ENCODE peak calls at places on chromosomes 11 and 22, in six cellular contexts. One of them, this sample, is unnamed.
A peak's percentile ranks its signal among the peaks of the same experiment; 100 is the strongest.

GRCh38 chr22:32562396-32562795 is 87.8 kb downstream of the FBXO7 start:
- DNase-seq in HepG2: no peak
- DNase-seq in esophagus squamous epithelium: no peak
- DNase-seq in uterus: no peak
- DNase-seq in H1: no peak
- DNase-seq in A549: no peak
- DNase-seq in this sample: no peak

GRCh38 chr22:19052941-19053551 is 69.2 kb downstream of the DGCR2 start:
- DNase-seq in esophagus squamous epithelium: no peak
- DNase-seq in HepG2: no peak
- DNase-seq in H1: no peak
- DNase-seq in A549: no peak
- DNase-seq in uterus: no peak
- DNase-seq in this sample: peak; percentile 30

GRCh38 chr22:18997925-18998315 is 61.8 kb upstream of the PRODH start:
- DNase-seq in HepG2: no peak
- DNase-seq in uterus: no peak
- DNase-seq in H1: peak; percentile 41
- DNase-seq in esophagus squamous epithelium: no peak
- DNase-seq in A549: no peak
- DNase-seq in this sample: no peak

GRCh38 chr11:1005913-1006312 is 30.6 kb downstream of the MUC6 start:
- DNase-seq in uterus: peak; percentile 35
- DNase-seq in HepG2: no peak
- DNase-seq in A549: no peak
- DNase-seq in H1: no peak
- DNase-seq in esophagus squamous epithelium: no peak
- DNase-seq in this sample: no peak

GRCh38 chr11:65425105-65425970 is 2.7 kb downstream of the NEAT1 start:
- DNase-seq in A549: no peak
- DNase-seq in H1: no peak
- DNase-seq in uterus: peak; percentile 21
- DNase-seq in HepG2: no peak
- DNase-seq in esophagus squamous epithelium: no peak
- DNase-seq in this sample: peak; percentile 39

GRCh38 chr11:109305009-109305408 is 117.0 kb upstream of the C11orf87 start:
- DNase-seq in uterus: no peak
- DNase-seq in A549: no peak
- DNase-seq in H1: no peak
- DNase-seq in esophagus squamous epithelium: no peak
- DNase-seq in HepG2: no peak
- DNase-seq in this sample: no peak

GRCh38 chr22:23193420-23193819 is 13.1 kb downstream of the BCR start:
- DNase-seq in HepG2: no peak
- DNase-seq in A549: no peak
- DNase-seq in esophagus squamous epithelium: no peak
- DNase-seq in H1: no peak
- DNase-seq in uterus: no peak
- DNase-seq in this sample: no peak

GRCh38 chr11:67027943-67028542 is 5.1 kb downstream of the SYT12 start:
- DNase-seq in esophagus squamous epithelium: no peak
- DNase-seq in uterus: no peak
- DNase-seq in H1: no peak
- DNase-seq in A549: no peak
- DNase-seq in HepG2: no peak
- DNase-seq in this sample: no peak

GRCh38 chr11:2271077-2271326 is 614 bp upstream of the ASCL2 start:
- DNase-seq in A549: no peak
- DNase-seq in esophagus squamous epithelium: no peak
- DNase-seq in uterus: peak; percentile 48
- DNase-seq in H1: peak; percentile 58
- DNase-seq in HepG2: no peak
- DNase-seq in this sample: peak; percentile 68

GRCh38 chr11:85810521-85810870 is 445 bp downstream of the SYTL2 start:
- DNase-seq in H1: peak; percentile 58
- DNase-seq in uterus: no peak
- DNase-seq in HepG2: no peak
- DNase-seq in A549: no peak
- DNase-seq in esophagus squamous epithelium: no peak
- DNase-seq in this sample: no peak

GRCh38 chr22:37007666-37008065 is 11.6 kb downstream of the TST start:
- DNase-seq in uterus: no peak
- DNase-seq in A549: no peak
- DNase-seq in H1: no peak
- DNase-seq in HepG2: no peak
- DNase-seq in esophagus squamous epithelium: no peak
- DNase-seq in this sample: no peak

GRCh38 chr11:92512204-92512569 is 287.6 kb downstream of the FAT3 start:
- DNase-seq in A549: no peak
- DNase-seq in H1: no peak
- DNase-seq in uterus: no peak
- DNase-seq in esophagus squamous epithelium: no peak
- DNase-seq in HepG2: no peak
- DNase-seq in this sample: no peak

GRCh38 chr11:12111482-12112149 is 1.2 kb downstream of the MICAL2 start:
- DNase-seq in esophagus squamous epithelium: no peak
- DNase-seq in uterus: no peak
- DNase-seq in HepG2: no peak
- DNase-seq in A549: no peak
- DNase-seq in H1: no peak
- DNase-seq in this sample: no peak

GRCh38 chr11:130159657-130160459 is at the start of gene ST14:
- DNase-seq in esophagus squamous epithelium: no peak
- DNase-seq in A549: no peak
- DNase-seq in H1: peak; percentile 72
- DNase-seq in HepG2: no peak
- DNase-seq in uterus: no peak
- DNase-seq in this sample: no peak

GRCh38 chr22:35446365-35446764 is 46.4 kb downstream of the MCM5 start:
- DNase-seq in A549: peak; percentile 25
- DNase-seq in esophagus squamous epithelium: no peak
- DNase-seq in HepG2: no peak
- DNase-seq in uterus: peak; percentile 78
- DNase-seq in H1: no peak
- DNase-seq in this sample: no peak

GRCh38 chr22:33028191-33028700 is 29.9 kb downstream of the SYN3 start:
- DNase-seq in HepG2: no peak
- DNase-seq in A549: no peak
- DNase-seq in esophagus squamous epithelium: no peak
- DNase-seq in H1: peak; percentile 39
- DNase-seq in uterus: no peak
- DNase-seq in this sample: no peak

GRCh38 chr11:93935826-93936225 is 85.3 kb upstream of the HEPHL1 start:
- DNase-seq in H1: no peak
- DNase-seq in esophagus squamous epithelium: no peak
- DNase-seq in uterus: no peak
- DNase-seq in A549: no peak
- DNase-seq in HepG2: no peak
- DNase-seq in this sample: no peak

GRCh38 chr11:8403310-8403709 is 139.6 kb upstream of the LMO1 start:
- DNase-seq in H1: no peak
- DNase-seq in esophagus squamous epithelium: no peak
- DNase-seq in HepG2: no peak
- DNase-seq in A549: no peak
- DNase-seq in uterus: no peak
- DNase-seq in this sample: no peak

GRCh38 chr11:70397336-70397982 is 870 bp upstream of the CTTN start:
- DNase-seq in HepG2: peak; percentile 43
- DNase-seq in esophagus squamous epithelium: no peak
- DNase-seq in A549: no peak
- DNase-seq in H1: peak; percentile 60
- DNase-seq in uterus: no peak
- DNase-seq in this sample: no peak

GRCh38 chr11:65498727-65498976 is 193 bp upstream of the MALAT1 start:
- DNase-seq in H1: no peak
- DNase-seq in A549: no peak
- DNase-seq in HepG2: no peak
- DNase-seq in esophagus squamous epithelium: no peak
- DNase-seq in uterus: no peak
- DNase-seq in this sample: no peak

GRCh38 chr22:45812910-45813309 is 141.3 kb downstream of the ATXN10 start:
- DNase-seq in esophagus squamous epithelium: no peak
- DNase-seq in H1: no peak
- DNase-seq in HepG2: no peak
- DNase-seq in A549: no peak
- DNase-seq in uterus: no peak
- DNase-seq in this sample: no peak

GRCh38 chr11:122661182-122661945 is 5.8 kb downstream of the UBASH3B start:
- DNase-seq in uterus: no peak
- DNase-seq in H1: no peak
- DNase-seq in HepG2: no peak
- DNase-seq in A549: no peak
- DNase-seq in esophagus squamous epithelium: no peak
- DNase-seq in this sample: no peak

GRCh38 chr11:58567889-58568512 is 7.7 kb downstream of the LPXN start:
- DNase-seq in A549: peak; percentile 44
- DNase-seq in HepG2: peak; percentile 49
- DNase-seq in H1: peak; percentile 80
- DNase-seq in esophagus squamous epithelium: no peak
- DNase-seq in uterus: peak; percentile 31
- DNase-seq in this sample: no peak

GRCh38 chr11:61814242-61814957 is 2.4 kb downstream of the FADS1 start:
- DNase-seq in uterus: no peak
- DNase-seq in esophagus squamous epithelium: no peak
- DNase-seq in HepG2: peak; percentile 41
- DNase-seq in H1: no peak
- DNase-seq in A549: no peak
- DNase-seq in this sample: no peak

GRCh38 chr11:15937601-15938361 is 418.6 kb downstream of the SOX6 start:
- DNase-seq in A549: no peak
- DNase-seq in uterus: no peak
- DNase-seq in H1: peak; percentile 42
- DNase-seq in esophagus squamous epithelium: no peak
- DNase-seq in HepG2: no peak
- DNase-seq in this sample: no peak
- TF ChIP-seq CTCF in A549: no peak
- TF ChIP-seq CTCF in uterus: no peak
- TF ChIP-seq CTCF in H1: no peak
- TF ChIP-seq CTCF in esophagus squamous epithelium: no peak
- TF ChIP-seq CTCF in HepG2: no peak
- TF ChIP-seq CTCF in this sample: no peak

DNA sequence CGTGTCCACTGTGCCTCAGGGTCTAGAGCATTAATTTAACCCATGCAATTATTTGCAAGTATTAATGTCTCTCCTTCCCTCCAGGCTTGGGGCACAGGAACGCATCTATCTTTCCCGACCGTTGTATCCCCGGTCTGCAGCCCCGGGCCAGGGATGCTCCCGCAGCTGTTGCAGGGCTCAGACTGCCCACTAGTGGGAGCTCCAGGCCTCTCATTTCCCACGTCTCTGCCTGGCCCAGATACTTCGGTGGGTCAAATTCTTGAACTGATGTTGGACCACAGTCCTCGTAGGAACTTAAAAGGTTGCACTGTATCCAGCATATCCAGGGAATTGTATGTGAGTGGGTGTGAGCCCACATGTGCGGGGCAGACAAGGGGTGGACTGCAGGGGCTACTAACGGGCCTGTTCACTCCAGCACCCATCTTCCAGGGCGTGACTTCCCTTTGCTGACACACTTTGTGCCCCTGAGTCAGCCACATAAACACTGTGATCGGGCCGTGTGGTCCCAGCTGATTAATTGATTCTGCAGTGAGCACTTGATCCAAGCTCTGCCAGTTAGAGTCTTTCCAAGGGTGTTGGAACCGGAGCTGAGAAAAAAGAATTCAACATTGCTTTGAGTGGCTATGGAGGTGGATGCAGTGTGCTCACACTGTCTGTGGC is 451.3 kb downstream of the TBC1D22A start:
- DNase-seq in uterus: no peak
- DNase-seq in A549: peak; percentile 28
- DNase-seq in HepG2: peak; percentile 14
- DNase-seq in H1: peak; percentile 83
- DNase-seq in esophagus squamous epithelium: no peak
- DNase-seq in this sample: no peak
- H3K9me3 ChIP-seq in uterus: no peaks in the 10 kb centered on the region
- H3K9me3 ChIP-seq in A549: no peaks in the 10 kb centered on the region
- H3K9me3 ChIP-seq in HepG2: no peaks in the 10 kb centered on the region
- H3K9me3 ChIP-seq in H1: peaks cover 77% of the 10 kb centered on the region
- H3K9me3 ChIP-seq in esophagus squamous epithelium: no peaks in the 10 kb centered on the region
- H3K9me3 ChIP-seq in this sample: no peaks in the 10 kb centered on the region

GRCh38 chr11:9662273-9662672 is 1.6 kb upstream of the SWAP70 start:
- DNase-seq in HepG2: no peak
- DNase-seq in esophagus squamous epithelium: no peak
- DNase-seq in A549: no peak
- DNase-seq in uterus: no peak
- DNase-seq in H1: no peak
- DNase-seq in this sample: no peak

GRCh38 chr11:9660886-9661285 is 3.0 kb upstream of the SWAP70 start:
- DNase-seq in H1: no peak
- DNase-seq in HepG2: no peak
- DNase-seq in uterus: no peak
- DNase-seq in A549: peak; percentile 56
- DNase-seq in esophagus squamous epithelium: no peak
- DNase-seq in this sample: no peak

GRCh38 chr11:9664276-9665171 is 647 bp downstream of the SWAP70 start:
- DNase-seq in esophagus squamous epithelium: no peak
- DNase-seq in HepG2: peak; percentile 29
- DNase-seq in H1: no peak
- DNase-seq in uterus: peak; percentile 47
- DNase-seq in A549: peak; percentile 48
- DNase-seq in this sample: peak; percentile 57

GRCh38 chr11:9665749-9666148 is 1.9 kb downstream of the SWAP70 start:
- DNase-seq in A549: no peak
- DNase-seq in HepG2: no peak
- DNase-seq in uterus: no peak
- DNase-seq in esophagus squamous epithelium: no peak
- DNase-seq in H1: no peak
- DNase-seq in this sample: no peak

GRCh38 chr11:9663699-9664275 is at the start of gene SWAP70:
- DNase-seq in A549: peak; percentile 91
- DNase-seq in esophagus squamous epithelium: peak; percentile 67
- DNase-seq in HepG2: peak; percentile 81
- DNase-seq in uterus: peak; percentile 94
- DNase-seq in H1: peak; percentile 96
- DNase-seq in this sample: peak; percentile 90
- TF ChIP-seq POLR2A in A549: peak; percentile 72
- TF ChIP-seq POLR2A in esophagus squamous epithelium: no peak
- TF ChIP-seq POLR2A in HepG2: peak; percentile 75
- TF ChIP-seq POLR2A in uterus: peak; percentile 65
- TF ChIP-seq POLR2A in H1: no peak
- TF ChIP-seq POLR2A in this sample: peak; percentile 66

GRCh38 chr11:48384670-48385069 is 18.4 kb upstream of the OR4C5 start:
- DNase-seq in HepG2: no peak
- DNase-seq in esophagus squamous epithelium: no peak
- DNase-seq in H1: peak; percentile 46
- DNase-seq in uterus: no peak
- DNase-seq in A549: no peak
- DNase-seq in this sample: no peak
- TF ChIP-seq CTCF in HepG2: no peak
- TF ChIP-seq CTCF in esophagus squamous epithelium: no peak
- TF ChIP-seq CTCF in H1: peak; percentile 51
- TF ChIP-seq CTCF in uterus: no peak
- TF ChIP-seq CTCF in A549: no peak
- TF ChIP-seq CTCF in this sample: no peak

GRCh38 chr22:48805516-48805915 is 1022.2 kb downstream of the BRD1 start:
- DNase-seq in HepG2: no peak
- DNase-seq in A549: no peak
- DNase-seq in esophagus squamous epithelium: no peak
- DNase-seq in H1: no peak
- DNase-seq in uterus: no peak
- DNase-seq in this sample: no peak
- H3K9me3 ChIP-seq in HepG2: no peaks in the 10 kb centered on the region
- H3K9me3 ChIP-seq in A549: no peaks in the 10 kb centered on the region
- H3K9me3 ChIP-seq in esophagus squamous epithelium: no peaks in the 10 kb centered on the region
- H3K9me3 ChIP-seq in H1: no peaks in the 10 kb centered on the region
- H3K9me3 ChIP-seq in uterus: no peaks in the 10 kb centered on the region
- H3K9me3 ChIP-seq in this sample: no peaks in the 10 kb centered on the region

This sample was measured in right lobe of liver.